ENCODE peak calls at places on chromosomes 4 and X, in seven cellular contexts. Z, Y, O, S, B, T and C are unnamed samples. For H3K36me3, the result is how much of the 10 kb centered on the place peaks cover.

GRCh38 chr4:15162465-15163283 is 160.4 kb downstream of the CPEB2 start:
- DNase-seq in Z (no peak), Y (peak), O (peak), S (no peak), B (peak), T (no peak), C (peak)

GRCh38 chrX:54807524-54808108 is at the start of gene MAGED2:
- DNase-seq in Z (no peak), Y (no peak), O (peak), S (peak), B (peak), T (no peak), C (peak)

GRCh38 chr4:169410839-169411770 is 140.3 kb upstream of the SH3RF1 start:
- DNase-seq in Z (no peak), Y (peak), O (peak), S (peak), B (peak), T (no peak), C (peak)

GRCh38 chr4:23759066-23759465 is 130.8 kb downstream of the PPARGC1A start:
- DNase-seq in Z (no peak), Y (peak), O (no peak), S (no peak), B (no peak), T (no peak), C (no peak)

GRCh38 chr4:66562276-66562806 is 892.1 kb upstream of the EPHA5 start:
- DNase-seq in Z (no peak), Y (no peak), O (no peak), S (no peak), B (no peak), T (no peak), C (no peak)

GRCh38 chrX:134625315-134625718 is 33.0 kb downstream of the PLAC1 start:
- DNase-seq in Z (no peak), Y (no peak), O (no peak), S (no peak), B (no peak), T (no peak), C (no peak)

GRCh38 chr4:77269505-77269904 is 112.5 kb downstream of the CCNG2 start:
- DNase-seq in Z (no peak), Y (no peak), O (no peak), S (no peak), B (no peak), T (no peak), C (no peak)

GRCh38 chrX:122188751-122189150 is 995.3 kb upstream of the GRIA3 start:
- DNase-seq in Z (no peak), Y (no peak), O (no peak), S (no peak), B (no peak), T (no peak), C (no peak)

GRCh38 chr4:27760176-27760575 is 899.5 kb downstream of the STIM2 start:
- DNase-seq in Z (no peak), Y (no peak), O (no peak), S (no peak), B (no peak), T (no peak), C (no peak)

GRCh38 chr4:175330652-175331051 is 412.5 kb downstream of the ADAM29 start:
- DNase-seq in Z (no peak), Y (no peak), O (no peak), S (no peak), B (no peak), T (no peak), C (no peak)

GRCh38 chr4:47704693-47705325 is 133.1 kb downstream of the CORIN start:
- DNase-seq in Z (peak), Y (peak), O (peak), S (no peak), B (peak), T (no peak), C (peak)

GRCh38 chrX:108163333-108164082 is 71.9 kb downstream of the ATG4A start:
- DNase-seq in Z (no peak), Y (no peak), O (no peak), S (no peak), B (no peak), T (no peak), C (no peak)

GRCh38 chr4:62644372-62644771 is 1444.2 kb downstream of the ADGRL3 start:
- DNase-seq in Z (no peak), Y (peak), O (peak), S (no peak), B (peak), T (no peak), C (no peak)

GRCh38 chrX:115233497-115234219 is at the start of gene LRCH2:
- DNase-seq in Z (no peak), Y (no peak), O (peak), S (no peak), B (peak), T (no peak), C (peak)

GRCh38 chr4:127364397-127364796 is 268.4 kb upstream of the INTU start:
- DNase-seq in Z (no peak), Y (no peak), O (no peak), S (no peak), B (no peak), T (no peak), C (no peak)

GRCh38 chrX:30278365-30278764 is 30.8 kb downstream of the NR0B1 start:
- DNase-seq in Z (no peak), Y (no peak), O (no peak), S (no peak), B (no peak), T (no peak), C (no peak)

GRCh38 chr4:170248029-170248428 is 158.3 kb upstream of the AADAT start:
- DNase-seq in Z (no peak), Y (no peak), O (peak), S (no peak), B (no peak), T (no peak), C (no peak)

GRCh38 chr4:163988921-163989320 is 494.4 kb downstream of the TMA16 start:
- DNase-seq in Z (no peak), Y (no peak), O (no peak), S (no peak), B (no peak), T (no peak), C (no peak)

GRCh38 chrX:104156630-104157529 is at the start of gene SLC25A53:
- DNase-seq in Z (peak), Y (peak), O (peak), S (peak), B (peak), T (peak), C (peak)

GRCh38 chr4:30821275-30821674 is 101.1 kb downstream of the PCDH7 start:
- DNase-seq in Z (no peak), Y (no peak), O (no peak), S (no peak), B (no peak), T (peak), C (no peak)

GRCh38 chrX:104921606-104922205 is 298.8 kb downstream of the TEX13A start:
- DNase-seq in Z (no peak), Y (peak), O (no peak), S (no peak), B (no peak), T (no peak), C (no peak)

GRCh38 chrX:49846545-49846944 is 17.4 kb downstream of the PAGE4 start:
- DNase-seq in Z (no peak), Y (no peak), O (no peak), S (no peak), B (no peak), T (no peak), C (no peak)

GRCh38 chrX:47581731-47582647 is at the start of gene TIMP1:
- DNase-seq in Z (no peak), Y (peak), O (peak), S (peak), B (peak), T (peak), C (peak)

GRCh38 chr4:81220269-81220668 is 5.2 kb upstream of the PRKG2 start:
- DNase-seq in Z (no peak), Y (peak), O (no peak), S (no peak), B (no peak), T (no peak), C (no peak)

GRCh38 chrX:9804444-9804843 is 18.2 kb downstream of the SHROOM2 start:
- DNase-seq in Z (no peak), Y (no peak), O (no peak), S (no peak), B (no peak), T (no peak), C (no peak)

GRCh38 chrX:48918644-48919340 is at the start of gene PIM2:
- DNase-seq in Z (peak), Y (peak), O (peak), S (peak), B (peak), T (peak), C (peak)

GRCh38 chr4:52873861-52874343 is 11.8 kb downstream of the RASL11B start:
- DNase-seq in Z (peak), Y (peak), O (no peak), S (no peak), B (peak), T (no peak), C (no peak)

GRCh38 chrX:121179972-121180371 is 132.6 kb downstream of the GLUD2 start:
- DNase-seq in Z (no peak), Y (no peak), O (no peak), S (no peak), B (no peak), T (no peak), C (peak)

GRCh38 chrX:43278440-43278839 is 377.7 kb upstream of the MAOA start:
- DNase-seq in Z (no peak), Y (no peak), O (no peak), S (no peak), B (no peak), T (no peak), C (no peak)

GRCh38 chr4:177554966-177555574 is 112.8 kb upstream of the AGA start:
- DNase-seq in Z (no peak), Y (peak), O (peak), S (no peak), B (peak), T (no peak), C (peak)

GRCh38 chr4:54230479-54231418 is 1.7 kb downstream of the PDGFRA start:
- DNase-seq in Z (no peak), Y (no peak), O (peak), S (no peak), B (peak), T (no peak), C (no peak)

GRCh38 chr4:186032259-186032658 is 36.7 kb upstream of the TLR3 start:
- DNase-seq in Z (no peak), Y (no peak), O (peak), S (no peak), B (peak), T (no peak), C (no peak)

DNA sequence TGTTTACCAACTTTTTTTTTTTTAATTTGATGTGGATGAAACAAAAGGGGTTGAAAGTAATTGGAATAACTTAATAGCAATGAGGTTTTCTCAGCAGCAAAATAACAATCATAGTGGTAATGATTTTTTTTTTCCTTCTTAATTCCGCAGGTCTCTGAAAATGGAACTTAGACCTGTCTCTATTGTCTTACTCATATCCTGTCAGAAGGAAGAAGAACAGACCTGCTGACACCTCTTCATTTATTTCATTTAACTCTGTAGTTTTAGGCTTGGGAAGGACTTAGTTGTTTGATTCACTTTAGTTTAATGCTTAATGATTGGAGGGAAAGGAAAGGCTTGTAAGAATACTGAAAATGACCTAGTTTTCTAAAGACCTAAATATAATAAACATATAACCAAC is 9.0 kb downstream of the PCDH18 start:
- DNase-seq in Z (no peak), Y (no peak), O (no peak), S (no peak), B (no peak), T (no peak), C (no peak)
- H3K36me3 ChIP-seq in Z (under half), Y (under half), O (under half), S (under half), B (under half), T (under half), C (under half)

GRCh38 chr4:6584865-6585264 is 9.9 kb downstream of the MAN2B2 start:
- DNase-seq in Z (no peak), Y (no peak), O (no peak), S (no peak), B (no peak), T (no peak), C (no peak)
- H3K36me3 ChIP-seq in Z (under half), Y (under half), O (under half), S (under half), B (under half), T (under half), C (under half)

GRCh38 chr4:4268753-4269152 is 20.7 kb upstream of the TMEM128 start:
- DNase-seq in Z (no peak), Y (no peak), O (no peak), S (no peak), B (no peak), T (no peak), C (no peak)
- H3K36me3 ChIP-seq in Z (under half), Y (under half), O (under half), S (under half), B (under half), T (under half), C (under half)

DNA sequence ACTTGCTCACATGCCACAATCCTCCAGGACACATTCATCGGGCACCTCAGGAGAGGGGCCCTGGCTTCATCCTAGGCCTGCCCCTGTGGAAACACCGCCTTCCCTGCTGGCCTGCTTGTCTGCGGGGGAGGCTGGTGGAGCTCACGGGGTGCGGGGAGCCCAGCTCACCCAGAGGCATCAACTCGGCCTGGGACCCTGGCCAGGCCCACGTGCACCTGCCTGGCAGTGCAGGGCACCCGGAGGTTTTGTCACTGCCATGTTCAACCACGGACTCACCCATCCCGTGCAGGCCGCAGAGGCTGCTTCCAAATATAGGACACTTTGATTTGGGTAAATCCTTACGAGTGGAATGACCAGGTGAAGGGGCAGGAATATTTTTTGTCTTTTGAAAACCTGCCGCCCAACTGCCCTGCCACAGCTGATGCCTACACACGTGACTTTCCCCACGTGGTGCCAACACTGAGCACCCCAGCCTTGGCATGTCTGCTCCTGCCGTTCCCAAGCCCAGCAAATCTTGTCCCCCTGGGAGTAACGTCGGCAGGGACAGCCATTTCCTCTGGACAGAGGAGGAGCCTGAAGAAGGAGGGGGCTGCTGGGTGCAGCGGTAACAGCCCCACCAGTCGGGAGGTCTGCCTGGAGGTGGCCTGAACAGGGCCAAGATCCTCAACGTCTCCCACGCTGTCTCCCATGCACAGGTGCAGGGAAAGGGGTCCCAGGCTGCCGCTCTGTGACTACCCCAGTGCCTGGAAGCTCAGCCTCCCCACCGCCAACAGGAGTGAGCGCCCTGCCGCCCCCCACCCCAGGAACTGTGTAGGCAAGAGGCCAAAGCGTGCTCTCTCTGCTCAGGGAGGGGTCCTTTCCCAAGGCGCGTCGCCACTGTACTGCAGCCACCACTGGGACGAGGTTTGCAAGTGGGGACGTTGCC is 8.5 kb downstream of the MXD4 start:
- DNase-seq in Z (no peak), Y (no peak), O (no peak), S (no peak), B (no peak), T (no peak), C (no peak)
- H3K36me3 ChIP-seq in Z (under half), Y (under half), O (under half), S (under half), B (under half), T (under half), C (under half)

GRCh38 chrX:129788527-129788926 is 8.8 kb downstream of the SASH3 start:
- DNase-seq in Z (no peak), Y (no peak), O (no peak), S (no peak), B (no peak), T (no peak), C (no peak)
- H3K36me3 ChIP-seq in Z (under half), Y (under half), O (under half), S (under half), B (under half), T (under half), C (under half)

GRCh38 chr4:56440983-56441382 is 4.9 kb downstream of the PAICS start:
- DNase-seq in Z (no peak), Y (no peak), O (no peak), S (no peak), B (no peak), T (no peak), C (peak)
- H3K36me3 ChIP-seq in Z (under half), Y (under half), O (under half), S (under half), B (under half), T (half or more), C (under half)

GRCh38 chr4:858831-859451 is 33.0 kb upstream of the CPLX1 start:
- DNase-seq in Z (no peak), Y (no peak), O (no peak), S (no peak), B (no peak), T (no peak), C (no peak)

GRCh38 chr4:859496-859895 is 33.6 kb upstream of the CPLX1 start:
- DNase-seq in Z (no peak), Y (no peak), O (no peak), S (no peak), B (no peak), T (no peak), C (no peak)

GRCh38 chr4:858136-858535 is 32.2 kb upstream of the CPLX1 start:
- DNase-seq in Z (no peak), Y (no peak), O (no peak), S (no peak), B (no peak), T (no peak), C (no peak)

GRCh38 chr4:856468-856901 is 30.6 kb upstream of the CPLX1 start:
- DNase-seq in Z (no peak), Y (no peak), O (no peak), S (no peak), B (no peak), T (no peak), C (no peak)

GRCh38 chr4:857461-857860 is 31.5 kb upstream of the CPLX1 start:
- DNase-seq in Z (no peak), Y (no peak), O (no peak), S (no peak), B (no peak), T (no peak), C (no peak)
- H3K36me3 ChIP-seq in Z (under half), Y (under half), O (under half), S (under half), B (under half), T (under half), C (under half)

GRCh38 chr4:85824166-85824945 is 349.4 kb downstream of the ARHGAP24 start:
- DNase-seq in Z (no peak), Y (no peak), O (no peak), S (no peak), B (no peak), T (no peak), C (no peak)
- H3K36me3 ChIP-seq in Z (under half), Y (under half), O (under half), S (under half), B (under half), T (under half), C (under half)